ENCODE peak calls at places on chromosomes 11 and 22, in five cellular contexts. One of them, this sample, is unnamed. For H3K36me3, the result is how much of the 10 kb centered on the place peaks cover.

GRCh38 chr11:33920838-33921613 is 29.1 kb upstream of the LMO2 start:
- DNase-seq in SK-N-SH: no peak
- DNase-seq in colonic mucosa: no peak
- DNase-seq in astrocyte: peak
- DNase-seq in mucosa of descending colon: no peak
- DNase-seq in this sample: no peak

GRCh38 chr11:122108192-122108799 is 7.7 kb downstream of the BLID start:
- DNase-seq in colonic mucosa: peak
- DNase-seq in astrocyte: no peak
- DNase-seq in mucosa of descending colon: peak
- DNase-seq in SK-N-SH: no peak
- DNase-seq in this sample: no peak

GRCh38 chr11:47412152-47412746 is 3.9 kb downstream of the SLC39A13 start:
- DNase-seq in colonic mucosa: peak
- DNase-seq in astrocyte: no peak
- DNase-seq in SK-N-SH: peak
- DNase-seq in mucosa of descending colon: peak
- DNase-seq in this sample: peak

GRCh38 chr11:10397226-10397987 is 57.7 kb upstream of the AMPD3 start:
- DNase-seq in colonic mucosa: no peak
- DNase-seq in astrocyte: no peak
- DNase-seq in mucosa of descending colon: no peak
- DNase-seq in SK-N-SH: no peak
- DNase-seq in this sample: no peak

GRCh38 chr11:38014405-38014804 is 1416.4 kb upstream of the RAG2 start:
- DNase-seq in mucosa of descending colon: no peak
- DNase-seq in SK-N-SH: no peak
- DNase-seq in astrocyte: peak
- DNase-seq in colonic mucosa: no peak
- DNase-seq in this sample: no peak

GRCh38 chr11:116928102-116928777 is 90.8 kb upstream of the APOA1 start:
- DNase-seq in SK-N-SH: no peak
- DNase-seq in astrocyte: no peak
- DNase-seq in colonic mucosa: no peak
- DNase-seq in mucosa of descending colon: no peak
- DNase-seq in this sample: no peak

GRCh38 chr11:115528217-115528616 is 24.0 kb upstream of the CADM1 start:
- DNase-seq in SK-N-SH: no peak
- DNase-seq in mucosa of descending colon: no peak
- DNase-seq in colonic mucosa: no peak
- DNase-seq in astrocyte: no peak
- DNase-seq in this sample: peak

GRCh38 chr22:24498826-24499225 is 3.7 kb downstream of the UPB1 start:
- DNase-seq in SK-N-SH: no peak
- DNase-seq in mucosa of descending colon: no peak
- DNase-seq in astrocyte: no peak
- DNase-seq in colonic mucosa: no peak
- DNase-seq in this sample: no peak

GRCh38 chr22:32880906-32881596 is 79.5 kb downstream of the TIMP3 start:
- DNase-seq in colonic mucosa: peak
- DNase-seq in astrocyte: peak
- DNase-seq in mucosa of descending colon: peak
- DNase-seq in SK-N-SH: peak
- DNase-seq in this sample: peak

GRCh38 chr11:97895572-97895971 is 1125.2 kb upstream of the CNTN5 start:
- DNase-seq in colonic mucosa: no peak
- DNase-seq in mucosa of descending colon: no peak
- DNase-seq in astrocyte: no peak
- DNase-seq in SK-N-SH: no peak
- DNase-seq in this sample: no peak

GRCh38 chr11:68052137-68052873 is 13.5 kb downstream of the TCIRG1 start:
- DNase-seq in mucosa of descending colon: no peak
- DNase-seq in SK-N-SH: no peak
- DNase-seq in colonic mucosa: no peak
- DNase-seq in astrocyte: no peak
- DNase-seq in this sample: no peak
- H3K36me3 ChIP-seq in mucosa of descending colon: under half
- H3K36me3 ChIP-seq in SK-N-SH: under half
- H3K36me3 ChIP-seq in colonic mucosa: under half
- H3K36me3 ChIP-seq in astrocyte: under half
- H3K36me3 ChIP-seq in this sample: under half

GRCh38 chr11:128494418-128495332 is 92.7 kb downstream of the ETS1 start:
- DNase-seq in colonic mucosa: no peak
- DNase-seq in astrocyte: no peak
- DNase-seq in SK-N-SH: no peak
- DNase-seq in mucosa of descending colon: no peak
- DNase-seq in this sample: no peak
- H3K36me3 ChIP-seq in colonic mucosa: under half
- H3K36me3 ChIP-seq in astrocyte: under half
- H3K36me3 ChIP-seq in SK-N-SH: under half
- H3K36me3 ChIP-seq in mucosa of descending colon: under half
- H3K36me3 ChIP-seq in this sample: under half

GRCh38 chr11:86947541-86947940 is 7.7 kb downstream of the FZD4 start:
- DNase-seq in astrocyte: no peak
- DNase-seq in mucosa of descending colon: no peak
- DNase-seq in SK-N-SH: no peak
- DNase-seq in colonic mucosa: no peak
- DNase-seq in this sample: no peak
- H3K36me3 ChIP-seq in astrocyte: under half
- H3K36me3 ChIP-seq in mucosa of descending colon: under half
- H3K36me3 ChIP-seq in SK-N-SH: under half
- H3K36me3 ChIP-seq in colonic mucosa: under half
- H3K36me3 ChIP-seq in this sample: half or more

GRCh38 chr22:21802056-21802455 is 65.4 kb downstream of the MAPK1 start:
- DNase-seq in SK-N-SH: no peak
- DNase-seq in colonic mucosa: no peak
- DNase-seq in astrocyte: no peak
- DNase-seq in mucosa of descending colon: no peak
- DNase-seq in this sample: no peak

GRCh38 chr22:21800552-21801303 is 65.1 kb upstream of the YPEL1 start:
- DNase-seq in SK-N-SH: no peak
- DNase-seq in astrocyte: no peak
- DNase-seq in colonic mucosa: no peak
- DNase-seq in mucosa of descending colon: no peak
- DNase-seq in this sample: no peak

GRCh38 chr22:21807545-21807944 is 59.9 kb downstream of the MAPK1 start:
- DNase-seq in astrocyte: no peak
- DNase-seq in SK-N-SH: peak
- DNase-seq in mucosa of descending colon: no peak
- DNase-seq in colonic mucosa: no peak
- DNase-seq in this sample: no peak

GRCh38 chr22:21802673-21803072 is 64.8 kb downstream of the MAPK1 start:
- DNase-seq in SK-N-SH: no peak
- DNase-seq in mucosa of descending colon: no peak
- DNase-seq in colonic mucosa: no peak
- DNase-seq in astrocyte: no peak
- DNase-seq in this sample: no peak

DNA sequence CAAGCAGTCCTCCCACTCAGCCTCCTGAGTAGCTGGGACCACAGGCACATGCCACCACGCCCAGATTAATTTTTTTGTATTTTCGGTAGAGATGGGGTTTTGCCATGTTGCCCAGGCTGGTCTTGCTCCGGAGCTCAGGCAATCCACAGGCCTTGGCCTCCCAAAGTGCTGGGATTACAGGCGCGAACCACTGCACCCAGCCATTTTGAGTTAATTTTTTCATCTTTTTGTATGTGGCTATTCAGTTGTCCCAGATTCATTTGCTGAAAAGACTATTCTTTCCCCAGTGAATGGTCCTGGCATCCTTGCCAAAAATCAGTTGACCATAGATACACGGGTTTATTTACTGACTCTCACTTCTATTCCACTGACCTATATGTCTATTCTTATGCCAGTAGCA is 63.6 kb downstream of the MAPK1 start:
- DNase-seq in mucosa of descending colon: no peak
- DNase-seq in colonic mucosa: no peak
- DNase-seq in astrocyte: no peak
- DNase-seq in SK-N-SH: no peak
- DNase-seq in this sample: no peak
- H3K36me3 ChIP-seq in mucosa of descending colon: under half
- H3K36me3 ChIP-seq in colonic mucosa: under half
- H3K36me3 ChIP-seq in astrocyte: under half
- H3K36me3 ChIP-seq in SK-N-SH: half or more
- H3K36me3 ChIP-seq in this sample: half or more

GRCh38 chr22:23280356-23281052 is 100.2 kb downstream of the BCR start:
- DNase-seq in astrocyte: no peak
- DNase-seq in mucosa of descending colon: no peak
- DNase-seq in colonic mucosa: no peak
- DNase-seq in SK-N-SH: no peak
- DNase-seq in this sample: no peak

GRCh38 chr22:23279781-23280180 is 99.5 kb downstream of the BCR start:
- DNase-seq in mucosa of descending colon: peak
- DNase-seq in colonic mucosa: no peak
- DNase-seq in astrocyte: peak
- DNase-seq in SK-N-SH: no peak
- DNase-seq in this sample: no peak

GRCh38 chr22:23281053-23281405 is 100.7 kb downstream of the BCR start:
- DNase-seq in colonic mucosa: no peak
- DNase-seq in mucosa of descending colon: no peak
- DNase-seq in SK-N-SH: no peak
- DNase-seq in astrocyte: no peak
- DNase-seq in this sample: no peak

GRCh38 chr22:23277583-23278295 is 97.4 kb downstream of the BCR start:
- DNase-seq in colonic mucosa: no peak
- DNase-seq in mucosa of descending colon: no peak
- DNase-seq in SK-N-SH: no peak
- DNase-seq in astrocyte: no peak
- DNase-seq in this sample: no peak

DNA sequence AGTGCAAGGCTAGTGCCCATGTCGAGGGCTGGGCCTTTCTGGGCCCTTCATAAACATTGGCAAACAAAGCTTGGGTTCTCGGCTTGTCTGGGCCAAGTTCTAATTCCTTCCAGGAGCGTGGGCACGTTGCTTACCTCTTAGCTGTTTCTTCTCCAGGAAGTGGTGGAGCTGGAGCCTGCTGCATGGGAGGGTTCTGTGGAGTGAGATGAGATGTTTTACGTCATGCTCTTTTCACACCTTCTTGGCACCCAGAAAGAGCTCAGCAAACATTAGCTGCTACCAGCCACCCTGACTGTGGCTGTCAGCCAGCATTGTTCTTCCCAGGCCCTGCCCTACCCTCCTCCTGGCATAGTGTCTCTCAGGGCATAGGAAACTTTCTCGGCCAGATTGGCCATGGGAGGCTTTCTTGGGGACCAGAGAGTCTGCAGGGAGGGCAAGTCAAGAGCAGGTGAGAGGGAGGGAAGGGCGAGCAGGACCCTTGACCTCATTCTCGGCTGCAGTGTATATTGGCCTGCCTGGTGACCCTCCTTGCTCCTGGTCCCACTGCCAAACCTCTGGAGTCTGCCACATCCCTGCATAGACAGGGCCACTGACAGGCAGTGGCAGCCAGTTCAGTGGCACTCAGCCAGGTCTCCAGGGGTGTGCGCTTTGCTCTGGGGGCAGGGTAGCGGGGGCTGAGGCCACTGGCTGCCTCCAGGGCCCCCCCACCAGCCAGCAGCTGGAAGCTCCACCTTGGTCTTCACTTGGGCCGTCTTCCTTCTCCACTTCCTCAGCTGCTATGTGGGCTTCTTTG is 98.8 kb downstream of the BCR start:
- DNase-seq in mucosa of descending colon: peak
- DNase-seq in colonic mucosa: peak
- DNase-seq in SK-N-SH: no peak
- DNase-seq in astrocyte: peak
- DNase-seq in this sample: no peak
- H3K36me3 ChIP-seq in mucosa of descending colon: under half
- H3K36me3 ChIP-seq in colonic mucosa: under half
- H3K36me3 ChIP-seq in SK-N-SH: under half
- H3K36me3 ChIP-seq in astrocyte: under half
- H3K36me3 ChIP-seq in this sample: under half

GRCh38 chr11:133906746-133907145 is 50.0 kb downstream of the IGSF9B start:
- DNase-seq in mucosa of descending colon: no peak
- DNase-seq in astrocyte: no peak
- DNase-seq in colonic mucosa: no peak
- DNase-seq in SK-N-SH: no peak
- DNase-seq in this sample: no peak
- H3K36me3 ChIP-seq in mucosa of descending colon: under half
- H3K36me3 ChIP-seq in astrocyte: under half
- H3K36me3 ChIP-seq in colonic mucosa: under half
- H3K36me3 ChIP-seq in SK-N-SH: under half
- H3K36me3 ChIP-seq in this sample: half or more

GRCh38 chr11:334264-335033 is 13.8 kb upstream of the IFITM3 start:
- DNase-seq in colonic mucosa: no peak
- DNase-seq in mucosa of descending colon: no peak
- DNase-seq in astrocyte: peak
- DNase-seq in SK-N-SH: no peak
- DNase-seq in this sample: no peak
- H3K36me3 ChIP-seq in colonic mucosa: under half
- H3K36me3 ChIP-seq in mucosa of descending colon: under half
- H3K36me3 ChIP-seq in astrocyte: under half
- H3K36me3 ChIP-seq in SK-N-SH: under half
- H3K36me3 ChIP-seq in this sample: under half

GRCh38 chr11:68352591-68352990 is 40.2 kb downstream of the LRP5 start:
- DNase-seq in mucosa of descending colon: no peak
- DNase-seq in astrocyte: no peak
- DNase-seq in colonic mucosa: no peak
- DNase-seq in SK-N-SH: peak
- DNase-seq in this sample: no peak

GRCh38 chr11:68354181-68354872 is 41.9 kb downstream of the LRP5 start:
- DNase-seq in SK-N-SH: no peak
- DNase-seq in colonic mucosa: peak
- DNase-seq in astrocyte: peak
- DNase-seq in mucosa of descending colon: peak
- DNase-seq in this sample: peak

GRCh38 chr11:68351450-68352275 is 39.3 kb downstream of the LRP5 start:
- DNase-seq in astrocyte: no peak
- DNase-seq in mucosa of descending colon: no peak
- DNase-seq in SK-N-SH: no peak
- DNase-seq in colonic mucosa: no peak
- DNase-seq in this sample: no peak

GRCh38 chr11:68353669-68354068 is 41.3 kb downstream of the LRP5 start:
- DNase-seq in mucosa of descending colon: no peak
- DNase-seq in SK-N-SH: peak
- DNase-seq in astrocyte: no peak
- DNase-seq in colonic mucosa: no peak
- DNase-seq in this sample: no peak

GRCh38 chr11:68353118-68353517 is 40.7 kb downstream of the LRP5 start:
- DNase-seq in colonic mucosa: no peak
- DNase-seq in astrocyte: no peak
- DNase-seq in SK-N-SH: peak
- DNase-seq in mucosa of descending colon: no peak
- DNase-seq in this sample: no peak
- H3K36me3 ChIP-seq in colonic mucosa: under half
- H3K36me3 ChIP-seq in astrocyte: under half
- H3K36me3 ChIP-seq in SK-N-SH: under half
- H3K36me3 ChIP-seq in mucosa of descending colon: under half
- H3K36me3 ChIP-seq in this sample: under half

DNA sequence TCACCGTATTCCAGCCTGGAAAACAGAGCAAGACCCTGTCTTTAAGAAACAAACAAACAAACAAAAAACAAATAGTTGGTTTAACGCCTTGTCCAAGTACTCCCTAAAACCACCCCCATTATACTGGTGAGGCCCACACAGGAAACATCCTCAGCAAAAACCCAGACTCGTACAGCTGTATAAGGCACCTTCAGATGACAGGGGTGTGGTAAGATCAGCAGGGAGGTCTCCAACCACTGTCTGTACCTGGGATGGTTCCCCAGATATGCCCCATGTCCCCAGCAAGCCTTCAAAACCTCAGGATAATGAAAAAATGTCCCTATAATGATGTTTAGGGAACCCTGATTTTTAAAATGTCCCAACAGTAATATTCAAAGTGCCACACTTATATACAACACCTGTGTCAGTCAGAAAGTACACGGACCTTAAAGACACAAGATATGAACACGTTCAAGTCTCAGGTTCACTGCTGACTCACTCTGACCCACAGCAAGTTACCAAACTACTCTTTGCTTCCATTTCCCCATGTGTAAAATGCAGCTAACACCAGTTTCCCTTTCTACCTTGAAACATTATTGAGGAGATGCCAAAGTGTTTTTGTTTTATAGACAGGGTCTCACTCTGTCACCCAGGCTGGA is 9.3 kb downstream of the SF3A1 start:
- DNase-seq in mucosa of descending colon: no peak
- DNase-seq in astrocyte: no peak
- DNase-seq in colonic mucosa: no peak
- DNase-seq in SK-N-SH: no peak
- DNase-seq in this sample: no peak
- H3K36me3 ChIP-seq in mucosa of descending colon: under half
- H3K36me3 ChIP-seq in astrocyte: half or more
- H3K36me3 ChIP-seq in colonic mucosa: under half
- H3K36me3 ChIP-seq in SK-N-SH: half or more
- H3K36me3 ChIP-seq in this sample: half or more